ENCODE peak calls at places on chromosomes 2 and 18, in five cellular contexts. One of them, this sample, is unnamed.

GRCh38 chr18:7926526-7926925 is 359.4 kb downstream of the PTPRM start:
- DNase-seq in IMR-90: no peak
- DNase-seq in fibroblast of lung: no peak
- DNase-seq in HCT116: peak; percentile 64
- DNase-seq in H9: peak; percentile 43
- DNase-seq in this sample: peak; percentile 48

GRCh38 chr18:74918276-74918675 is 290.7 kb downstream of the PTGR3 start:
- DNase-seq in HCT116: no peak
- DNase-seq in fibroblast of lung: no peak
- DNase-seq in H9: no peak
- DNase-seq in IMR-90: peak; percentile 36
- DNase-seq in this sample: peak; percentile 60

GRCh38 chr2:147394179-147394790 is 450.5 kb upstream of the ACVR2A start:
- DNase-seq in HCT116: no peak
- DNase-seq in H9: no peak
- DNase-seq in IMR-90: no peak
- DNase-seq in fibroblast of lung: no peak
- DNase-seq in this sample: no peak

GRCh38 chr2:186445506-186445905 is 40.6 kb upstream of the ZC3H15 start:
- DNase-seq in H9: no peak
- DNase-seq in IMR-90: no peak
- DNase-seq in HCT116: no peak
- DNase-seq in fibroblast of lung: no peak
- DNase-seq in this sample: no peak

GRCh38 chr2:120961396-120961795 is 225.7 kb downstream of the GLI2 start:
- DNase-seq in fibroblast of lung: no peak
- DNase-seq in HCT116: no peak
- DNase-seq in IMR-90: no peak
- DNase-seq in H9: no peak
- DNase-seq in this sample: no peak

GRCh38 chr18:8871484-8871883 is 166.1 kb downstream of the MTCL1 start:
- DNase-seq in H9: no peak
- DNase-seq in IMR-90: no peak
- DNase-seq in HCT116: no peak
- DNase-seq in fibroblast of lung: no peak
- DNase-seq in this sample: peak; percentile 70

GRCh38 chr18:29430416-29430815 is 1253.5 kb upstream of the CDH2 start:
- DNase-seq in H9: no peak
- DNase-seq in fibroblast of lung: no peak
- DNase-seq in HCT116: peak; percentile 0
- DNase-seq in IMR-90: peak; percentile 5
- DNase-seq in this sample: peak; percentile 4

GRCh38 chr2:231545105-231545902 is 15.1 kb upstream of the NMUR1 start:
- DNase-seq in fibroblast of lung: peak; percentile 79
- DNase-seq in H9: no peak
- DNase-seq in IMR-90: peak; percentile 53
- DNase-seq in HCT116: no peak
- DNase-seq in this sample: peak; percentile 67

GRCh38 chr2:215528555-215528954 is 92.7 kb upstream of the FN1 start:
- DNase-seq in fibroblast of lung: peak; percentile 91
- DNase-seq in IMR-90: peak; percentile 99
- DNase-seq in H9: no peak
- DNase-seq in HCT116: no peak
- DNase-seq in this sample: peak; percentile 98

GRCh38 chr18:43620936-43621335 is 343.6 kb upstream of the SYT4 start:
- DNase-seq in H9: no peak
- DNase-seq in IMR-90: peak; percentile 5
- DNase-seq in HCT116: no peak
- DNase-seq in fibroblast of lung: peak; percentile 39
- DNase-seq in this sample: peak; percentile 50

GRCh38 chr2:218877331-218877730 is 3.3 kb upstream of the WNT10A start:
- DNase-seq in IMR-90: no peak
- DNase-seq in fibroblast of lung: no peak
- DNase-seq in H9: no peak
- DNase-seq in HCT116: no peak
- DNase-seq in this sample: no peak

GRCh38 chr2:186771395-186771794 is 77.5 kb downstream of the FAM171B start:
- DNase-seq in fibroblast of lung: no peak
- DNase-seq in HCT116: no peak
- DNase-seq in H9: no peak
- DNase-seq in IMR-90: peak; percentile 4
- DNase-seq in this sample: peak; percentile 48

GRCh38 chr2:14288016-14288415 is 344.5 kb upstream of the LRATD1 start:
- DNase-seq in H9: no peak
- DNase-seq in IMR-90: no peak
- DNase-seq in fibroblast of lung: no peak
- DNase-seq in HCT116: no peak
- DNase-seq in this sample: peak; percentile 78

GRCh38 chr18:36769611-36770314 is 59.0 kb downstream of the TPGS2 start:
- DNase-seq in H9: peak; percentile 72
- DNase-seq in IMR-90: no peak
- DNase-seq in HCT116: peak; percentile 13
- DNase-seq in fibroblast of lung: no peak
- DNase-seq in this sample: no peak

GRCh38 chr2:217734999-217735398 is 267.8 kb downstream of the TNS1 start:
- DNase-seq in H9: no peak
- DNase-seq in HCT116: no peak
- DNase-seq in fibroblast of lung: no peak
- DNase-seq in IMR-90: no peak
- DNase-seq in this sample: no peak

GRCh38 chr18:72799106-72799505 is 68.7 kb downstream of the NETO1 start:
- DNase-seq in H9: no peak
- DNase-seq in HCT116: no peak
- DNase-seq in fibroblast of lung: no peak
- DNase-seq in IMR-90: no peak
- DNase-seq in this sample: peak; percentile 54

GRCh38 chr2:143717053-143717452 is 587.8 kb downstream of the ARHGAP15 start:
- DNase-seq in IMR-90: peak; percentile 7
- DNase-seq in H9: no peak
- DNase-seq in fibroblast of lung: no peak
- DNase-seq in HCT116: no peak
- DNase-seq in this sample: no peak

GRCh38 chr2:237590272-237591020 is at the start of gene RAB17:
- DNase-seq in H9: peak; percentile 87
- DNase-seq in fibroblast of lung: peak; percentile 28
- DNase-seq in IMR-90: peak; percentile 39
- DNase-seq in HCT116: peak; percentile 65
- DNase-seq in this sample: peak; percentile 65

GRCh38 chr2:641501-642430 is 35.4 kb downstream of the TMEM18 start:
- DNase-seq in fibroblast of lung: no peak
- DNase-seq in H9: peak; percentile 19
- DNase-seq in HCT116: no peak
- DNase-seq in IMR-90: no peak
- DNase-seq in this sample: peak; percentile 19

GRCh38 chr2:20958176-20958575 is 85.7 kb downstream of the APOB start:
- DNase-seq in HCT116: no peak
- DNase-seq in IMR-90: no peak
- DNase-seq in H9: no peak
- DNase-seq in fibroblast of lung: no peak
- DNase-seq in this sample: no peak

GRCh38 chr2:231124833-231125232 is at the start of gene HTR2B:
- DNase-seq in HCT116: no peak
- DNase-seq in IMR-90: peak; percentile 35
- DNase-seq in H9: no peak
- DNase-seq in fibroblast of lung: peak; percentile 67
- DNase-seq in this sample: no peak

GRCh38 chr2:42057902-42058450 is 10.2 kb downstream of the PKDCC start:
- DNase-seq in fibroblast of lung: no peak
- DNase-seq in H9: no peak
- DNase-seq in HCT116: no peak
- DNase-seq in IMR-90: no peak
- DNase-seq in this sample: no peak
- H4K20me1 ChIP-seq in fibroblast of lung: no peaks in the 10 kb centered on the region
- H4K20me1 ChIP-seq in H9: no peaks in the 10 kb centered on the region
- H4K20me1 ChIP-seq in HCT116: no peaks in the 10 kb centered on the region
- H4K20me1 ChIP-seq in IMR-90: peaks cover 18% of the 10 kb centered on the region
- H4K20me1 ChIP-seq in this sample: no peaks in the 10 kb centered on the region

DNA sequence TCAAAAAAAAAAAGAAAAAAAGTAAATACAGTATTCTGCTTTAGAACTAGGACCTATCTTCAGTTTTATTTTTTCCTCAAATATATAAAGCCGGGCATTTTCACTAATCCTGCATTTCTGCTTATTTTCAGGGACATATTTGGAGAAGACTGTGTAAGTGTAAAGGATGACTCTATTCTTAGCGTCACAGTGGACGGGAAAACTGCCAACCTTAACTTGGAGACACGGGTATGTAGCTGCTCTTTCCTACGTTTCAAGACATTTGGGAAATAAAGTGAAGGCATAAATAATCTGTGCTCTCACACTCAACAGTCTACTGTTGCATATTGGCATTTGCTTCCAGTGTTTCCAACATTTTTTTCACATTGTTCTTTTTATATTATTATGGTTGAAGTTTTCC is 3.1 kb upstream of the IAH1 start:
- DNase-seq in H9: no peak
- DNase-seq in fibroblast of lung: no peak
- DNase-seq in HCT116: no peak
- DNase-seq in IMR-90: no peak
- DNase-seq in this sample: no peak
- TF ChIP-seq CTCF in H9: no peak
- TF ChIP-seq CTCF in fibroblast of lung: no peak
- TF ChIP-seq CTCF in HCT116: no peak
- TF ChIP-seq CTCF in IMR-90: no peak
- TF ChIP-seq CTCF in this sample: no peak

DNA sequence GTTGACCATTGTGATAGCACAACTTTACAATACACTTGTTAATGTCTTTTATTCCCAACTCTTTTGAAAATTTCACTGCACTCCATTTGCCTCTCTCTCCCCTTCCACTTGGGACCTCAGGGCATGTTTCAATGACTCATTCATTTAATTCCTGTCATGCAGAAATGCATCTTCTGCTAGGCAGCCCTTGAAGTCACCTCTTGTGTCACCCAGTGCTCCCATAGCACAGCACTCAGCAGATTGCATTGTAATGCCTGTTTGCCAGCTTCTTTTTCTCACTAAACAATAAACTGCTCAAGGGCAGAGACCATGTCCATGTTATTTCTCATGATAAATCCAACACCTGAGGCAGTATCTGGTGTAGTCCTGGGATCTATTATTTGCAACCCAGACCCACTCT is 85.9 kb upstream of the ACSL3 start:
- DNase-seq in HCT116: no peak
- DNase-seq in IMR-90: no peak
- DNase-seq in fibroblast of lung: no peak
- DNase-seq in H9: no peak
- DNase-seq in this sample: peak; percentile 78
- H4K20me1 ChIP-seq in HCT116: no peaks in the 10 kb centered on the region
- H4K20me1 ChIP-seq in IMR-90: no peaks in the 10 kb centered on the region
- H4K20me1 ChIP-seq in fibroblast of lung: no peaks in the 10 kb centered on the region
- H4K20me1 ChIP-seq in H9: no peaks in the 10 kb centered on the region
- H4K20me1 ChIP-seq in this sample: no peaks in the 10 kb centered on the region

GRCh38 chr2:134354611-134355010 is 100.7 kb downstream of the MGAT5 start:
- DNase-seq in fibroblast of lung: no peak
- DNase-seq in H9: no peak
- DNase-seq in HCT116: no peak
- DNase-seq in IMR-90: no peak
- DNase-seq in this sample: no peak

GRCh38 chr2:134347756-134348155 is 93.9 kb downstream of the MGAT5 start:
- DNase-seq in HCT116: no peak
- DNase-seq in H9: no peak
- DNase-seq in IMR-90: peak; percentile 29
- DNase-seq in fibroblast of lung: no peak
- DNase-seq in this sample: no peak

GRCh38 chr2:134348239-134348638 is 94.4 kb downstream of the MGAT5 start:
- DNase-seq in HCT116: no peak
- DNase-seq in IMR-90: peak; percentile 57
- DNase-seq in fibroblast of lung: no peak
- DNase-seq in H9: no peak
- DNase-seq in this sample: no peak

GRCh38 chr2:134352844-134353243 is 99.0 kb downstream of the MGAT5 start:
- DNase-seq in HCT116: no peak
- DNase-seq in H9: no peak
- DNase-seq in fibroblast of lung: no peak
- DNase-seq in IMR-90: no peak
- DNase-seq in this sample: no peak

DNA sequence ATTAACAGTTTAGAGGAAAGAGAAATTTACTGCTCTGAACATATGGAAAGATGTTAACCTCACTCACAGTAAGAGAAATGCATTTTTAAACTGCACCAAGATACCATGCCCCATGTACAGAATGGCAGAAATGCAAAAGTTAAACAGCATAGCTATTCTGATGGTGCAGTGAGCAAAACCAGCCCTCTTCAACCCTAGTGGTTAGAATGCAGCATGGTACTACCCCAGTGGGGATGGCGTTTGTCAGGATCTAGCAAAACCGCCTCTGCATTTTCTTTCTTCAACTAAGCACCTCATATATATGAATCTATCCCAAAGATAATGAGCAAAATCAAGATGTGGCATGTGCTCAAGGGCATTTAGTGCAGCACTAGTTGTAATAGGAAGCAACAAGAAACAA is 98.0 kb downstream of the MGAT5 start:
- DNase-seq in IMR-90: no peak
- DNase-seq in H9: no peak
- DNase-seq in fibroblast of lung: no peak
- DNase-seq in HCT116: no peak
- DNase-seq in this sample: no peak
- TF ChIP-seq CTCF in IMR-90: no peak
- TF ChIP-seq CTCF in H9: peak; percentile 49
- TF ChIP-seq CTCF in fibroblast of lung: no peak
- TF ChIP-seq CTCF in HCT116: peak; percentile 20
- TF ChIP-seq CTCF in this sample: no peak

DNA sequence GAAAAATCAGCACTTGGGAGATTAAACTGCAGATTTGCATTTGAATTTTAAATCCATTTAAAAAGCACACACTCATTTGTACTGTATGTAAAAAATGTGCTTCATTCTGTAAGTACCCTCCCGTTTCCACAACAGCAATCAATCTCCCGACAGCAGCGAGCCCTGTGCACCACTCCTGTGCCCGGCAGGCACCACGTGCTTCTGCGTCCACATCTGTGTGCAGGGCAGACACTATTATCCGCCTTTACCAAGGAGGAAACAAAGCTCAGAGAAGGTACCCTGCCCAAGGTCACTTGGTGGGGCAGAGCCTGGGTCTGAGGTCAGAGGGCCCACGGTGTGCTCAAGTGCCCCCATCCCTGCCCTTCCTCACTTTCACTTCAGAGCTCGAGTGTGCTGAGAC is 7.5 kb downstream of the HSBP1L1 start:
- DNase-seq in fibroblast of lung: no peak
- DNase-seq in IMR-90: no peak
- DNase-seq in HCT116: no peak
- DNase-seq in H9: no peak
- DNase-seq in this sample: no peak
- H4K20me1 ChIP-seq in fibroblast of lung: no peaks in the 10 kb centered on the region
- H4K20me1 ChIP-seq in IMR-90: peaks cover 43% of the 10 kb centered on the region
- H4K20me1 ChIP-seq in HCT116: peaks cover 34% of the 10 kb centered on the region
- H4K20me1 ChIP-seq in H9: no peaks in the 10 kb centered on the region
- H4K20me1 ChIP-seq in this sample: no peaks in the 10 kb centered on the region

DNA sequence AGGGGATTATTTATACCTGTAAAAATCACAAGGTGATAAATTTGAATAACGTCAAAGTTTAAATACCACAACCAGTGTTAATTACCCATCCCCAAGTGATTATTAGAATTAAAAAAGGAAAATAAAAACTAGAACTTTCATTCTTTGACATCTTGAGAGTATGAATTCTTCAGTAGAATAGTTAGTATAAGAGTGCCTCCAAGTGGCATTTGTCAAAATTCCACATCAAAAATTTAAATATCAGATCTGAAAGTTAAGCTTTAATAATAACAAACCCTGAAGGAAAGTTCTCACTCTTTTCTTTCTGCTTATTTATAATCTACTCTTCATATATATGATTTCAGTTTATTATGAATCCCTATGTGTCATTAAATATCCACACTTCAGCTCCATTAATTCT is 273.7 kb upstream of the KYNU start:
- DNase-seq in IMR-90: no peak
- DNase-seq in H9: no peak
- DNase-seq in fibroblast of lung: peak; percentile 20
- DNase-seq in HCT116: no peak
- DNase-seq in this sample: peak; percentile 59
- TF ChIP-seq CTCF in IMR-90: peak; percentile 42
- TF ChIP-seq CTCF in H9: peak; percentile 44
- TF ChIP-seq CTCF in fibroblast of lung: no peak
- TF ChIP-seq CTCF in HCT116: peak; percentile 4
- TF ChIP-seq CTCF in this sample: peak; percentile 71